ENCODE peak calls at places on chromosomes 16 and 17, in six cellular contexts. E is PC-9, T is kidney epithelial cell, R is AG04449, P is heart right ventricle, L is fibroblast of villous mesenchyme. X is an unnamed sample.

GRCh38 chr17:39816272-39816671 is 47.8 kb downstream of the IKZF3 start:
- DNase-seq in E (no peak), T (no peak), R (no peak), P (no peak), L (no peak), X (no peak)

GRCh38 chr17:56679148-56679766 is 85.8 kb downstream of the NOG start:
- DNase-seq in E (no peak), T (no peak), R (no peak), P (no peak), L (peak; percentile 35), X (no peak)

GRCh38 chr17:14038206-14038605 is 31.1 kb upstream of the COX10 start:
- DNase-seq in E (no peak), T (no peak), R (peak; percentile 44), P (no peak), L (peak; percentile 71), X (peak; percentile 7)

GRCh38 chr17:50779747-50780363 is 12.5 kb upstream of the ANKRD40CL start:
- DNase-seq in E (no peak), T (no peak), R (no peak), P (no peak), L (no peak), X (no peak)

GRCh38 chr17:15157051-15157450 is 108.1 kb downstream of the PMP22 start:
- DNase-seq in E (no peak), T (no peak), R (no peak), P (no peak), L (no peak), X (no peak)

GRCh38 chr17:64572682-64573154 is 65.9 kb downstream of the CEP95 start:
- DNase-seq in E (peak; percentile 48), T (no peak), R (peak; percentile 21), P (no peak), L (peak; percentile 75), X (peak; percentile 86)

GRCh38 chr16:17225551-17225950 is 245.2 kb downstream of the XYLT1 start:
- DNase-seq in E (no peak), T (no peak), R (no peak), P (no peak), L (no peak), X (no peak)

GRCh38 chr17:77316651-77317050 is 175.9 kb downstream of the SEC14L1 start:
- DNase-seq in E (no peak), T (no peak), R (no peak), P (no peak), L (no peak), X (no peak)

GRCh38 chr17:38704645-38705522 is at the start of gene MLLT6:
- DNase-seq in E (peak; percentile 60), T (no peak), R (no peak), P (peak; percentile 87), L (peak; percentile 78), X (no peak)

GRCh38 chr16:31129568-31130335 is 5.8 kb downstream of the PRSS8 start:
- DNase-seq in E (no peak), T (no peak), R (no peak), P (no peak), L (no peak), X (no peak)

GRCh38 chr17:40063915-40064531 is 1.3 kb downstream of the THRA start:
- DNase-seq in E (no peak), T (no peak), R (no peak), P (no peak), L (no peak), X (no peak)

GRCh38 chr16:71461686-71462648 is at the start of gene ZNF23:
- DNase-seq in E (peak; percentile 48), T (no peak), R (no peak), P (peak; percentile 82), L (peak; percentile 82), X (no peak)

GRCh38 chr17:41396340-41396739 is 1.1 kb downstream of the KRT31 start:
- DNase-seq in E (no peak), T (no peak), R (no peak), P (no peak), L (no peak), X (no peak)

GRCh38 chr17:6453279-6454024 is 9.2 kb downstream of the PIMREG start:
- DNase-seq in E (no peak), T (no peak), R (no peak), P (no peak), L (no peak), X (no peak)

GRCh38 chr17:80710716-80711115 is 166.1 kb downstream of the RPTOR start:
- DNase-seq in E (no peak), T (no peak), R (no peak), P (no peak), L (no peak), X (no peak)

GRCh38 chr16:77931058-77931457 is 91.3 kb upstream of the CLEC3A start:
- DNase-seq in E (no peak), T (no peak), R (no peak), P (no peak), L (no peak), X (no peak)

GRCh38 chr17:3448059-3448630 is 14.5 kb upstream of the OR1E2 start:
- DNase-seq in E (no peak), T (no peak), R (no peak), P (no peak), L (peak; percentile 24), X (no peak)

GRCh38 chr17:4900231-4901107 is 1.1 kb downstream of the C17orf107 start:
- DNase-seq in E (no peak), T (no peak), R (no peak), P (no peak), L (no peak), X (no peak)

GRCh38 chr16:11245988-11246387 is 10.0 kb downstream of the SOCS1 start:
- DNase-seq in E (no peak), T (no peak), R (no peak), P (no peak), L (no peak), X (no peak)

GRCh38 chr17:68198931-68199836 is 48.7 kb upstream of the AMZ2 start:
- DNase-seq in E (no peak), T (no peak), R (no peak), P (no peak), L (no peak), X (no peak)

GRCh38 chr16:23120562-23120961 is 28.7 kb downstream of the USP31 start:
- DNase-seq in E (no peak), T (no peak), R (no peak), P (no peak), L (no peak), X (no peak)

GRCh38 chr16:16083421-16084156 is 134.2 kb downstream of the ABCC1 start:
- DNase-seq in E (no peak), T (peak; percentile 16), R (no peak), P (no peak), L (no peak), X (no peak)

GRCh38 chr16:1713933-1714332 is 7.9 kb downstream of the MAPK8IP3 start:
- DNase-seq in E (no peak), T (no peak), R (no peak), P (no peak), L (no peak), X (no peak)

DNA sequence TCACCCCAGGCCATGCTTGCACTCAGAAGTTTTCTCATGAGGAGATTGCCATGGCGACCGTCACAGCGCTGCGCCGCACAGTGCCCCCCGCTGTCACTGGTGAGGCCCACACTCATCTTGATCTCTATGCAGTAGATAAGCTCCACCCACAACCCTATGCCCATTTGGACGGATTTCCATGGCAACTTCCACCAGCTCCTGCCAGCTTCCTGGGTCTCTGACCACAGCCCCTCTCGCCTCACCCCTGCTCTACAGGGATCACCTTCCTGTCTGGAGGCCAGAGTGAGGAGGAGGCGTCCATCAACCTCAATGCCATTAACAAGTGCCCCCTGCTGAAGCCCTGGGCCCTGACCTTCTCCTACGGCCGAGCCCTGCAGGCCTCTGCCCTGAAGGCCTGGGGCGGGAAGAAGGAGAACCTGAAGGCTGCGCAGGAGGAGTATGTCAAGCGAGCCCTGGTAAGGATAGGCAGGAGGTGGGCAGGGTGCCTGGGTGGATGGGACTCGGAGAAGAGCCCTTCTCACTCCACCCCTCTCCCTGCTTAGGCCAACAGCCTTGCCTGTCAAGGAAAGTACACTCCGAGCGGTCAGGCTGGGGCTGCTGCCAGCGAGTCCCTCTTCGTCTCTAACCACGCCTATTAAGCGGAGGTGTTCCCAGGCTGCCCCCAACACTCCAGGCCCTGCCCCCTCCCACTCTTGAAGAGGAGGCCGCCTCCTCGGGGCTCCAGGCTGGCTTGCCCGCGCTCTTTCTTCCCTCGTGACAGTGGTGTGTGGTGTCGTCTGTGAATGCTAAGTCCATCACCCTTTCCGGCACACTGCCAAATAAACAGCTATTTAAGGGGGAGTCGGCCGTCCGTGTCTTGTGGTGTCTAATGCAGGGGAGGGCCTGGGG is 4.3 kb downstream of the ALDOA start:
- DNase-seq in E (no peak), T (no peak), R (no peak), P (peak; percentile 24), L (peak; percentile 53), X (no peak)
- H3K4me3 ChIP-seq in E (no peak overlapping the region), T (no peak overlapping the region), R (peak overlapping the region; percentile 39), P (peak overlapping the region; percentile 10), L (no peak overlapping the region), X (peak overlapping the region; percentile 26)

DNA sequence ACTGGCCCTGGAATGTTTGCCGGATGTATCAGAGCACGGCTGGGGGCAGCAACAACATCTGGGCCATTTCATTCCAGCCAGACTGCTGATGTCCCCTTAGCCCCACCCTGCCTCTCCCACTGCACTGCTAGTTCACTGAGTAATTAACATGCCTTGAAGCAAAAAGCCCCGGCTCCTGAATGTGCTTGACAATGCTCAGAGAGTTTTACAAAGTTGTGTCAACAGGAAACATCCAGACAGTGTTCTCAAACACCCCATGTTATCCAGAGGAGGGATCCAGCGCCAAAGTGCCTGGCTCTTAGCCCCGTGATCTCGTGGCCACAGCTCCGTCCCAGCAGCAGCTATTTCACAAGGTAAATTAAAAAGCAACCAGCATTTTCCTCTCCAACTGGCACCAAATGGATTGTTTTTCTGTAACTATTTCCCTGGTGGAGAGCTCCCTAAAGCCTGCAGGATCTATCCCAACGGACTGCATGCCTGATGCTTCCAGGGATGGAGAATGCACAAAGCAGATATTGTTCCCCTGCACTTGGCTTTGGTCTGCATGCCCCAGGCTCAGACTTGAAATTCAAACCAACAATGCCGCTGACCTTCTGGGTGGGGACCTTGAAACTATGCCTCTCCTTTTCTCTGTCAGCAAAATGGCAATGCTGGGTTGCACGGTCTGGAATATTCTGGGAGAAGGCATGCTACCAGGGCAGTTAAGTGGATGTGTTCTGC is 115.6 kb upstream of the CDH5 start:
- DNase-seq in E (peak; percentile 16), T (no peak), R (peak; percentile 40), P (peak; percentile 61), L (peak; percentile 78), X (no peak)
- H3K4me3 ChIP-seq in E (no peak overlapping the region), T (no peak overlapping the region), R (peak overlapping the region; percentile 16), P (no peak overlapping the region), L (no peak overlapping the region), X (no peak overlapping the region)

GRCh38 chr17:916315-916714 is 63.3 kb downstream of the NXN start:
- DNase-seq in E (no peak), T (no peak), R (no peak), P (no peak), L (no peak), X (no peak)

GRCh38 chr17:920190-920589 is 59.4 kb downstream of the NXN start:
- DNase-seq in E (no peak), T (no peak), R (no peak), P (no peak), L (no peak), X (no peak)

GRCh38 chr17:918102-918740 is 61.4 kb downstream of the NXN start:
- DNase-seq in E (no peak), T (no peak), R (no peak), P (peak; percentile 39), L (no peak), X (no peak)

GRCh38 chr17:915416-916201 is 64.0 kb downstream of the NXN start:
- DNase-seq in E (no peak), T (no peak), R (no peak), P (peak; percentile 75), L (no peak), X (no peak)

GRCh38 chr17:917391-917811 is 62.2 kb downstream of the NXN start:
- DNase-seq in E (no peak), T (no peak), R (no peak), P (peak; percentile 44), L (peak; percentile 68), X (peak; percentile 74)
- H3K4me3 ChIP-seq in E (no peak overlapping the region), T (no peak overlapping the region), R (peak overlapping the region; percentile 34), P (no peak overlapping the region), L (no peak overlapping the region), X (peak overlapping the region; percentile 20)

GRCh38 chr16:72921620-72922019 is 126.3 kb downstream of the ZFHX3 start:
- DNase-seq in E (no peak), T (no peak), R (no peak), P (no peak), L (peak; percentile 57), X (no peak)
- H3K4me3 ChIP-seq in E (no peak overlapping the region), T (no peak overlapping the region), R (peak overlapping the region; percentile 6), P (no peak overlapping the region), L (peak overlapping the region; percentile 19), X (no peak overlapping the region)

X was measured in BJ.